ENCODE peak calls at places on chromosomes 11 and 22, in eight cellular contexts. T is uterus; H is left ventricle myocardium inferior; R is upper lobe of left lung; I is Caco-2; V is CD4-positive, CD25-positive, alpha-beta regulatory T cell; Y is IMR-90; S is PC-3. K is an unnamed sample. For H3K4me1, the result is how much of the 10 kb centered on the place peaks cover.

GRCh38 chr11:111361874-111362273 is 17.2 kb downstream of the POU2AF1 start:
- DNase-seq in T (no peak), H (no peak), R (no peak), I (no peak), V (no peak), Y (no peak), S (peak), K (no peak)

GRCh38 chr11:89529619-89530018 is 38.4 kb upstream of the NOX4 start:
- DNase-seq in T (no peak), H (no peak), R (no peak), I (no peak), V (no peak), Y (no peak), S (no peak), K (no peak)

GRCh38 chr11:114399490-114399889 is 821 bp downstream of the C11orf71 start:
- DNase-seq in T (no peak), H (no peak), R (no peak), I (peak), V (no peak), Y (no peak), S (peak), K (no peak)

GRCh38 chr22:48952256-48953102 is 875.2 kb downstream of the BRD1 start:
- DNase-seq in T (peak), H (no peak), R (peak), I (no peak), V (no peak), Y (no peak), S (no peak), K (no peak)

GRCh38 chr11:37984991-37985390 is 1387.0 kb upstream of the RAG2 start:
- DNase-seq in T (no peak), H (no peak), R (no peak), I (no peak), V (no peak), Y (no peak), S (no peak), K (no peak)

GRCh38 chr22:31286360-31287255 is 5.7 kb downstream of the PIK3IP1 start:
- DNase-seq in T (no peak), H (no peak), R (no peak), I (no peak), V (peak), Y (no peak), S (no peak), K (no peak)

GRCh38 chr11:100632970-100633452 is 54.1 kb upstream of the ARHGAP42 start:
- DNase-seq in T (peak), H (peak), R (no peak), I (no peak), V (no peak), Y (peak), S (peak), K (no peak)

GRCh38 chr11:63986156-63986931 is at the start of gene OTUB1:
- DNase-seq in T (peak), H (peak), R (peak), I (peak), V (peak), Y (peak), S (peak), K (peak)

GRCh38 chr22:31230871-31231621 is 18.9 kb downstream of the LIMK2 start:
- DNase-seq in T (no peak), H (no peak), R (no peak), I (peak), V (peak), Y (peak), S (peak), K (peak)

GRCh38 chr11:1226226-1226961 is 3.5 kb downstream of the MUC5B start:
- DNase-seq in T (no peak), H (peak), R (peak), I (no peak), V (no peak), Y (no peak), S (no peak), K (no peak)

GRCh38 chr11:129374993-129375721 is 491 bp upstream of the BARX2 start:
- DNase-seq in T (no peak), H (no peak), R (peak), I (peak), V (no peak), Y (no peak), S (peak), K (no peak)

GRCh38 chr11:28227460-28227859 is 119.3 kb downstream of the METTL15 start:
- DNase-seq in T (no peak), H (no peak), R (no peak), I (no peak), V (no peak), Y (no peak), S (no peak), K (no peak)

GRCh38 chr11:61830318-61831105 is 2.4 kb downstream of the FADS2 start:
- DNase-seq in T (peak), H (no peak), R (no peak), I (no peak), V (no peak), Y (peak), S (no peak), K (no peak)
- H3K4me3 ChIP-seq in T (no peak), H (no peak), R (no peak), I (no peak), V (no peak), Y (no peak), S (peak), K (no peak)

GRCh38 chr11:20055312-20055711 is 105.0 kb downstream of the DBX1 start:
- DNase-seq in T (no peak), H (no peak), R (no peak), I (no peak), V (no peak), Y (no peak), S (no peak), K (no peak)

GRCh38 chr11:20054584-20054983 is 105.7 kb downstream of the DBX1 start:
- DNase-seq in T (no peak), H (no peak), R (no peak), I (no peak), V (no peak), Y (no peak), S (no peak), K (no peak)

GRCh38 chr11:20051783-20052399 is 108.4 kb downstream of the DBX1 start:
- DNase-seq in T (no peak), H (no peak), R (no peak), I (no peak), V (no peak), Y (no peak), S (no peak), K (no peak)

GRCh38 chr11:20056109-20057054 is 103.9 kb downstream of the DBX1 start:
- DNase-seq in T (peak), H (no peak), R (no peak), I (no peak), V (no peak), Y (no peak), S (no peak), K (no peak)

GRCh38 chr11:20053572-20053971 is 106.7 kb downstream of the DBX1 start:
- DNase-seq in T (no peak), H (no peak), R (no peak), I (no peak), V (no peak), Y (no peak), S (no peak), K (no peak)
- H3K4me1 ChIP-seq in T (under half), H (half or more), R (under half), I (under half), V (under half), Y (under half), S (under half), K (under half)

GRCh38 chr11:19843106-19843505 is 130.5 kb downstream of the NAV2 start:
- DNase-seq in T (no peak), H (no peak), R (no peak), I (no peak), V (no peak), Y (no peak), S (no peak), K (no peak)
- H3K4me3 ChIP-seq in T (no peak), H (no peak), R (no peak), I (no peak), V (no peak), Y (no peak), S (no peak), K (no peak)

DNA sequence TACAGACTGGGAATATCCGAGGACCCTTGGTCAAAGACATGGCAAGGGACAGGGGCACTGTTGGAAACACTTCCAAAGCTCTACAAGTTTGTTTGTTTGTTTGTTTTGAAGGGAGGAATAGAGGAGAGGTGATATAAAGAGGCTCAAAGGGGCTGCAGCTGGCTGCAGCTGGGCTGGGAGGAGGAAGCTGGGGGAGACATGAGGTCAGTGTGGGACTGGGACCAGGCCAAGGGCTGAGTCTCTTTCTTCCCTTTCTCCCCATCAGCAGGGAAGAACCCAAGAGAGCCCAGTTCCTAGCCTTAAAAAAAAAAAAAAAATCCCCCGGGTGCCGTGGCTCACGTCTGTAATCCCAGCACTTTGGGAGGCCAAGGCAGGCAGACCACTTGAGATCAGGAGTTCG is 5.0 kb downstream of the RHOG start:
- DNase-seq in T (no peak), H (peak), R (no peak), I (no peak), V (no peak), Y (no peak), S (no peak), K (no peak)
- H3K4me1 ChIP-seq in T (under half), H (half or more), R (half or more), I (under half), V (half or more), Y (under half), S (under half), K (half or more)

DNA sequence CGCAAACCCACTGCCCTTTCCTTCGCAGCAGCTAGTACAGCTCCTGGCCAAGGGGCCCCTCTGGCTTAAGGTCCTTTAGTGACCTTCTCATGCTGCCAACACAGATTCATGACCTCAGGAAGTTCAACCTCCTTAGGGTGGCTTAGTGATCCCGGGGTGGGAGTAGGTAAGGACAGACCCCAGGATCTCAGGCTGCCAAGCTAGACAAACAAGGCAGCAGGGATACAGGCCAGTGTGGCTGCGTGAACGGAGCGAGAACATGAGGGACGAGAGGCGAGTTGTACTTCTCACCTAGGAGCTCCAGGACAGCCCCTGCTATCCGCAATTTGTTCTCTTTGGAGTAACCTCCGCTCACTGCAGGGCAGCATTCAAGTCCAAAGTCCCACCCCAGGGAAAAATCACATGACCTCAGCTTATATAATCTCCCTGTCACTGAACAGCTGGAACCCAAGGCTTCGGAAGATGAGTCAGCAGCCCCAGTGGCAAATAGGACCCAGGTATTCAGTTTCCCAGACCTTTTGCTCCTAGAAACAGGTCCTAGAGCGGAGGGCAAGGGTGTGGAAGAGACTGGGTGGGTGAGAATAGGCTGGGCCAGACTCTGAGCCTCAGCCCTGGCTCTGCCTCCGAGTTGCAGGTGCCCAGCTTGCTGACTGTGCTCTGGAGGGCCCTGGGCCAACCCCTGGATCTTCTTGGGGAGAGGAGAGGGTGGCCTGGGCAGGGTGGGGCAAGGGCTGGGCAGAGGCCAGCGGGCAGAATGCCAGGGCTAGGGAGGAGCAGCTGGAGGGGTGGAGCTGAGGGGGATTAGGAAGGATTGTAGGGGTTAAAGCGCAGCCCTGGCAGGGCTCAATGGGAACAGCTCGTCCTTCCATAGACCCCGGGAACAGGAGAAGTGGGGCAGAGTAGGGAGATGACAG is 13.1 kb downstream of the USP2 start:
- DNase-seq in T (peak), H (peak), R (peak), I (peak), V (no peak), Y (peak), S (peak), K (no peak)
- H3K4me3 ChIP-seq in T (no peak), H (peak), R (no peak), I (peak), V (no peak), Y (no peak), S (no peak), K (no peak)

GRCh38 chr11:6402061-6402470 is 11.8 kb downstream of the SMPD1 start:
- DNase-seq in T (no peak), H (no peak), R (peak), I (no peak), V (no peak), Y (no peak), S (no peak), K (no peak)
- H3K4me1 ChIP-seq in T (under half), H (under half), R (under half), I (half or more), V (half or more), Y (under half), S (under half), K (half or more)

K was measured in naive thymus-derived CD4-positive, alpha-beta T cell.